ENCODE peak calls at places on chromosomes 7 and 10, in nine cellular contexts. A, C, D, J, H, N, L, T and G are unnamed samples.

GRCh38 chr7:22885824-22886255 is 63.2 kb upstream of the TOMM7 start:
- DNase-seq in A (no peak), C (no peak), D (peak), J (no peak), H (peak), N (no peak), L (no peak), T (no peak), G (no peak)

GRCh38 chr10:4043897-4044296 is 258.9 kb upstream of the KLF6 start:
- DNase-seq in A (no peak), C (no peak), D (no peak), J (no peak), H (no peak), N (no peak), L (no peak), T (no peak), G (no peak)

GRCh38 chr7:87147500-87147899 is 4.8 kb upstream of the DMTF1 start:
- DNase-seq in A (no peak), C (no peak), D (no peak), J (no peak), H (no peak), N (no peak), L (no peak), T (no peak), G (no peak)

GRCh38 chr10:110311357-110311949 is 6.7 kb upstream of the SMNDC1 start:
- DNase-seq in A (no peak), C (peak), D (peak), J (no peak), H (peak), N (peak), L (peak), T (no peak), G (peak)

GRCh38 chr7:44977304-44977858 is 1.4 kb downstream of the MYO1G start:
- DNase-seq in A (no peak), C (peak), D (no peak), J (no peak), H (peak), N (no peak), L (no peak), T (no peak), G (no peak)

GRCh38 chr10:123083811-123084210 is 52.0 kb upstream of the HMX3 start:
- DNase-seq in A (no peak), C (no peak), D (no peak), J (no peak), H (no peak), N (no peak), L (no peak), T (no peak), G (no peak)

GRCh38 chr10:108782411-108782810 is 1140.9 kb downstream of the XPNPEP1 start:
- DNase-seq in A (no peak), C (peak), D (no peak), J (no peak), H (no peak), N (no peak), L (no peak), T (no peak), G (no peak)

GRCh38 chr7:76424413-76425111 is at the start of gene ZP3:
- DNase-seq in A (no peak), C (no peak), D (no peak), J (no peak), H (peak), N (no peak), L (no peak), T (no peak), G (no peak)

GRCh38 chr10:48442090-48442808 is 135.8 kb downstream of the MAPK8 start:
- DNase-seq in A (no peak), C (no peak), D (no peak), J (no peak), H (no peak), N (no peak), L (no peak), T (no peak), G (no peak)

GRCh38 chr10:33087922-33088321 is 129.9 kb upstream of the ITGB1 start:
- DNase-seq in A (no peak), C (no peak), D (no peak), J (no peak), H (no peak), N (no peak), L (no peak), T (no peak), G (no peak)

GRCh38 chr7:142300689-142301088 is 42.8 kb upstream of the PRSS58 start:
- DNase-seq in A (no peak), C (no peak), D (no peak), J (no peak), H (peak), N (no peak), L (peak), T (no peak), G (no peak)

GRCh38 chr7:70432567-70433001 is 699.4 kb upstream of the GALNT17 start:
- DNase-seq in A (no peak), C (no peak), D (no peak), J (no peak), H (no peak), N (no peak), L (no peak), T (no peak), G (no peak)

GRCh38 chr7:16428182-16428581 is 6.8 kb upstream of the CRPPA start:
- DNase-seq in A (no peak), C (no peak), D (no peak), J (no peak), H (no peak), N (no peak), L (no peak), T (no peak), G (no peak)

GRCh38 chr7:11831727-11832495 is at the start of gene THSD7A:
- DNase-seq in A (no peak), C (peak), D (peak), J (no peak), H (peak), N (peak), L (peak), T (peak), G (peak)

GRCh38 chr7:73628504-73628903 is 4.2 kb upstream of the MLXIPL start:
- DNase-seq in A (no peak), C (no peak), D (no peak), J (no peak), H (no peak), N (no peak), L (no peak), T (no peak), G (no peak)

DNA sequence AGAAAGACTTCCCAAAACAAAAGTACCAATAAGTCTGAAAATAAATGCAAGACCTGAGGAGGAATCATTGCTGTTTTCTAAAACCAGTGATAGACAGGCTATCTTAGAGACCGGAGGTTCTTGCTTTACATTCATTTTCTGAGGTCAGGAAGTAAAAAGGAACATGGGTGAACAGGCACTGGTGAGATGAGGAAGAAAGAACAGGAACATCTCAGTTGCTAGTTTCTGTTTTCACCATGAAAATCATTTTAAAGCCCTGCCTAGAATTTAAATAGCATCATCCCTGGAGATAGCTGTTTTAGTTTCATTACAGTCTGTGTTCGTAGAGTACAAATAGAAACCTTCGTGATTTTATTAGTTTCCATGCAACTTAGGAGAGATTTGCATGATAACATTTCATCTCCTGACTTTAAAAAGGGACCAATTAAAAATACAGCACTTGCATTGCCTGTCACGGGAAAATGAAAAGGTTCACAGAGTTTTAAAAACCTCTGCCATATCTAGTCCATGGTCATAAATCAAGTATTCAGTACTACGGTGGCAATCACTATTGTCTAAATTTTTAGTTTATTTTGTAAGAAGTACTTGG is 14.7 kb downstream of the KCNMA1 start:
- DNase-seq in A (no peak), C (no peak), D (no peak), J (no peak), H (no peak), N (no peak), L (no peak), T (no peak), G (no peak)
- H3K4me3 ChIP-seq in A (no peak), C (no peak), D (no peak), J (no peak), H (no peak), N (no peak), L (no peak), T (no peak), G (no peak)

DNA sequence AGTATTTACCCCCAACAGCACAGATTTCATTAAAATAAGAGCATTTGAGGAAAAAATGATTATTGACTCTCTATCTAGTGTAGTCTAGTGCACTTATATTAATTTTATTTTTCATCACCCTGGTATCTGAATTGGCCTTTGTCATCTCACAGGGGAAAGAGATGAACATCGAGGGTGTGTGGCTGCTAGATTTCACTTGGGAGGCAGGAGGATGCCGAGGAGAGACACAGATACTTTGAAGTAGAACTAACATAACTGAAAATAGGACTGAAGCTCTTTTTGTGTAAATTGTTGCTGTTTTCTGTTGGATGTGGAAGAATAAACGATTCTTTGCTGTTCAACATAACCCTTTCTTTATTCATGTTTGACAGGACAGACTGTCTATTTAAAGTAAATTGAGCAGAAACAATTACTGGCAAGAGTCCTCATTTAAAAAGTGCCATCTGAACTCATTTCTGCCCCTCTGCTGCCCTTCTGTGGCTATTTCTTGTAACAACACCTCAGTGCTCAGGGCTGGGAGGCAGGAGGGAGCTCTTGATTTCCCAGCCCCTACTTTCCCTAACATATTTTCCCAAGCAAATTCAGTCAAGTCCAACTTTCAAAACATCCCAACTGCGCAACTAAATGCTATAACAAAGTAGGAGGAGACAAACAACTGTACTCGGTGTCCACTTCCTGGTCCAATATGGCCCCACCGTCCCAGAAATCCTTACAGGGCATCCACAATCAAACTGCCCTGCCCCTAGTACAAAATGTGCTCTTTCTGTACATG is 15.6 kb downstream of the LYZL1 start:
- DNase-seq in A (no peak), C (peak), D (peak), J (peak), H (peak), N (peak), L (peak), T (no peak), G (no peak)
- H3K27ac ChIP-seq in A (no peak), C (no peak), D (no peak), J (no peak), H (no peak), N (peak), L (no peak), T (no peak), G (no peak)

GRCh38 chr7:50793947-50794570 is 11.4 kb upstream of the GRB10 start:
- DNase-seq in A (no peak), C (no peak), D (no peak), J (no peak), H (no peak), N (no peak), L (no peak), T (no peak), G (no peak)

GRCh38 chr7:50792342-50793114 is 9.8 kb upstream of the GRB10 start:
- DNase-seq in A (no peak), C (peak), D (peak), J (no peak), H (peak), N (peak), L (peak), T (peak), G (peak)

GRCh38 chr7:50795253-50795652 is 12.6 kb upstream of the GRB10 start:
- DNase-seq in A (no peak), C (no peak), D (no peak), J (no peak), H (no peak), N (no peak), L (no peak), T (no peak), G (no peak)

GRCh38 chr7:50791921-50792341 is 9.2 kb upstream of the GRB10 start:
- DNase-seq in A (no peak), C (peak), D (peak), J (no peak), H (no peak), N (peak), L (no peak), T (no peak), G (no peak)

DNA sequence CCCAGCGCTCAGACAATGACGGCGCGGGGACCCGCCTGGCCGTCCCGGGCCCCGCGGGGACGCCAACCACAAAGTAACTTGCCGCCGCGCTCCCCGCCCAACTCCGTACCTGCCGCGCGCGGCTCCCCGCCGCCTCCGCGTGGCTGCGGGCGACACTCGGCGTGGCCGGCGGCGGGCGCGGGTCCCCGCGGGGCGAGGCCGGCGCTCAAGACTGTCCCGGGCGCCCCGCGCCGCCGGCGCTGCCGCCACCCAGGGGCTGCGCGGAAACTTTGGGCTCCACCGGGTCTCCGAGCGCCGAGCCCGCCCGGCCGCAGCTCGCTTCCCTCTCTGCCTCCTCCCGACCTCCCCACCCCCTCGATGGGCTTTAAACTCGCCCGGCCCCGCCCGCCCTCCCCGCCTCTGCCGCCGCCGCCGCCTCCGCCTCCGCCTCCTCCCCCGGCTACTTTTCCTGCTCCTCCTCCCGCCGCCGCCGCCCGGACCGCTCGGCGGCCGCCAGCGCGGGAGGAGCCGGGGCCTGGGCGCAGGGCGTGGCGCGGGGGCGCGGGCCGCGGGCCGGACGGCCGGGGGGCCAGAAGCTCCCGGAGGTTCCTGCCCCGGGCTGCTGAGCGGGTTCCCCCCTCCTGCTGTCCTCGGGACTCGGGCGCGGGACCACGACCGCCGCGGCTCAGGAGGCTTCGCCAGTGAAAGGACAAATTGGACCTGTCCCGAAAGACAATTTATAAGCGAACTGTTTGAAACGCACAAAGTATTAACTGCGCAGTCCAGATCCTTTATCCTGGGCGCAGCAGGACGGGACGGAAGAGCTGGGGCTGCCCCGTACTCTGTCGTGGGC is 10.6 kb upstream of the GRB10 start:
- DNase-seq in A (no peak), C (peak), D (peak), J (peak), H (peak), N (peak), L (peak), T (peak), G (peak)
- H3K4me3 ChIP-seq in A (peak), C (peak), D (peak), J (peak), H (no peak), N (peak), L (peak), T (peak), G (peak)

GRCh38 chr7:154928136-154929005 is 74.6 kb downstream of the PAXIP1 start:
- DNase-seq in A (no peak), C (peak), D (peak), J (no peak), H (peak), N (peak), L (peak), T (no peak), G (no peak)
- H3K27ac ChIP-seq in A (peak), C (peak), D (peak), J (peak), H (peak), N (peak), L (no peak), T (peak), G (peak)

DNA sequence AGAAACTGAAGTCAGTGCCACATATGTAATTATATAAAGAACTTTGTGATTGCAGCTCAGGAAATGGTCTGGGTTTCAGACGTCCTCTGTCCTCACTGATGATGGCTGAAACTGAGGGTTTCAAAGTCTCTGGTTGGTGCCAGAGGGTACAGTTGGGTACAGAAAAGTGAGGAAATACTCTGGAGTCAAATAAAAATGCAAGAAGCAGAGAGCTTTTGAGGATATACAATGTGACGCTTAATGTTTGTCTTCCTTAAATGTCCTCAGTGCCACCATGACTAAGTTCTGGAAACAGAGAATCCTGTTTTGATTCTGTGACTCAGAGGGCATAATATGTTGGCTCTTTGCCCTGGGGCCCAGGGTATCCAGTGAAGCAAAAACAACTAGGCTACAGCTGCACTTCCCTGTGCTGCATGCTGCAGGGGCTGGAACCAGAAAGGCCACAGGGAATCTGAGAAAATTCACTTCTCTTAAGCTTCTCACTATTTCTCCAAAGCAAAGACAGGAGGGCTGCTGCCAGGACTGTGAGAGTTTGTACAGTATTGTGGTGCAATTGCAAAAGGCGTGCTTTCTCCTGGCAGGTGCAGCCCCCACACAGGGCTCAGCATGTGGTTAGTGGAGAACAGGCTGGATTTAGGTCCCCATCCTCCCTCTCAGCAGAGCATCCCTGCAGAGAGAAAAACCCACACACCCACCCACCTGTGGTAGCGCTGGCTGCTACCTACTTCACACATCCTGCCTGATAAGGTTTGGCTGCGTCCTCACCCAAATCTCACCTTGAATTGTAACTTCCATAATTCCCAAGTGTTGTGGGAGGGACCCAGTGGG is 169.5 kb upstream of the SVIL start:
- DNase-seq in A (no peak), C (peak), D (peak), J (no peak), H (no peak), N (peak), L (no peak), T (peak), G (no peak)
- H3K4me3 ChIP-seq in A (no peak), C (peak), D (no peak), J (no peak), H (no peak), N (no peak), L (no peak), T (no peak), G (no peak)

GRCh38 chr10:125159932-125160855 is at the start of gene CTBP2:
- DNase-seq in A (no peak), C (peak), D (no peak), J (no peak), H (no peak), N (peak), L (peak), T (peak), G (no peak)

GRCh38 chr10:125158528-125159485 is 1.6 kb downstream of the CTBP2 start:
- DNase-seq in A (no peak), C (peak), D (peak), J (no peak), H (no peak), N (peak), L (no peak), T (peak), G (peak)

GRCh38 chr10:125157473-125157865 is 2.9 kb downstream of the CTBP2 start:
- DNase-seq in A (no peak), C (peak), D (no peak), J (no peak), H (no peak), N (no peak), L (no peak), T (no peak), G (no peak)

GRCh38 chr10:125160856-125161569 is 650 bp upstream of the CTBP2 start:
- DNase-seq in A (peak), C (peak), D (peak), J (no peak), H (no peak), N (peak), L (peak), T (peak), G (peak)

DNA sequence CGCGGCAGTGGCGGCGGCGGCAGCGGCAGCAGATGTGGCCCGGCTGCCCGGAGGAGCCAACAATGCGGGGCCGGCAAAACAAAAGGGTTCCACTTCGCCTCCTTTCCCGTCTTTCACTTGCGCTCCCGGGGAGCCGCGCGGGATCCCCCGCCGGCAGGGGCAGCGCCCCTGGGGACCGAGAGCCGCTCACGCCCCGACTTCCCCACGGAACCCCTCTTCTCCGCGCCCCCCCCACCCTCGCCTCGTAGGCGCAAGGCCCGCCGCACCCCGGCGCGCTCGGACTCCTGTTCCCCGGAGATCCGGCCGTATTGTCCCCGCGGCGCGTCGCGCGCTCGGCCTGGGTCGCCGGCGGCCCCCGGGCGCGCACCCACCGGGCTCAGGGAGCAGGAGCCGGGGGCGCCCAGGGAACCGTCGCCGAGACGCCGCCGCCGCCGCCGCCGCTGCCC is 854 bp downstream of the CTBP2 start:
- DNase-seq in A (no peak), C (peak), D (no peak), J (no peak), H (no peak), N (peak), L (no peak), T (no peak), G (peak)
- H3K27ac ChIP-seq in A (peak), C (peak), D (peak), J (peak), H (no peak), N (peak), L (no peak), T (peak), G (peak)

DNA sequence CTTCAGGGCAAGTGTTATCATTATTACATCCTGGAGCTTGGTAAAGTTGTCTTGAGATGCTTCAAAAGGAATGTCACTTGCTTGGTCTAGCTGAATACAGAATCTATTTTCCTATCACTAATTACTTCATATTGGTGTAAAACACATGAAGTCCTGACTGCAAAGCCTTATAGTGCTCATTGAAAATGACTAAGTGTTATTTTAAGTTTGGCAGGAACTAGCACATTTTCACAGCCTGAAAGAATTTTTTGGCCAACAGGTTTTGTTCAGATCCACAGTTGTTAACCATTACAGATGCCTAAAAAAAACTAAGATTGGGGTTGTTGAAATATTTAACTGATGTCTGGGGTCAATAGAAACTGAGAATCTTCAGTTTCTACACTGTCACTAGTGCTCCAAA is 149.3 kb downstream of the NEBL start:
- DNase-seq in A (no peak), C (no peak), D (no peak), J (no peak), H (no peak), N (no peak), L (no peak), T (no peak), G (no peak)
- H3K4me3 ChIP-seq in A (no peak), C (no peak), D (no peak), J (no peak), H (no peak), N (no peak), L (no peak), T (no peak), G (no peak)